ENCODE peak calls at places on chromosomes 1 and 21, in four cellular contexts. D is progenitor cell of endocrine pancreas, T is astrocyte of the spinal cord, Z is choroid plexus epithelial cell. Q is an unnamed sample.

GRCh38 chr1:6889875-6890480 is 104.7 kb downstream of the CAMTA1 start:
- DNase-seq in T (peak), Z (peak), D (peak), Q (peak)

GRCh38 chr1:35488346-35488745 is 68.9 kb downstream of the KIAA0319L start:
- DNase-seq in T (no peak), Z (peak), D (no peak), Q (no peak)

GRCh38 chr1:74773540-74773939 is 40.6 kb downstream of the TYW3 start:
- DNase-seq in Z (no peak), T (no peak), D (no peak), Q (no peak)

GRCh38 chr1:8541961-8542521 is 224.1 kb downstream of the SLC45A1 start:
- DNase-seq in T (peak), D (no peak), Z (peak), Q (no peak)

GRCh38 chr21:46621457-46622182 is 13.9 kb upstream of the PRMT2 start:
- DNase-seq in Z (peak), T (peak), D (no peak), Q (no peak)

GRCh38 chr1:157691285-157691920 is 9.2 kb downstream of the FCRL3 start:
- DNase-seq in Z (peak), T (peak), D (no peak), Q (no peak)

GRCh38 chr1:153190373-153190772 is 12.9 kb upstream of the LELP1 start:
- DNase-seq in D (no peak), Z (no peak), T (no peak), Q (no peak)

GRCh38 chr1:167782946-167783345 is 61.2 kb downstream of the MPZL1 start:
- DNase-seq in D (no peak), T (no peak), Z (no peak), Q (no peak)

GRCh38 chr21:34072145-34073031 is 990 bp upstream of the MRPS6 start:
- DNase-seq in D (no peak), Z (no peak), T (no peak), Q (no peak)

GRCh38 chr1:19342894-19343616 is 30.9 kb downstream of the SLC66A1 start:
- DNase-seq in Z (no peak), T (no peak), D (no peak), Q (no peak)

GRCh38 chr1:42943166-42943565 is 15.5 kb downstream of the SLC2A1 start:
- DNase-seq in D (no peak), T (peak), Z (peak), Q (no peak)

GRCh38 chr1:167126811-167127210 is 32.9 kb downstream of the STYXL2 start:
- DNase-seq in Z (no peak), D (no peak), T (no peak), Q (no peak)

GRCh38 chr1:184974086-184974836 is at the start of gene NIBAN1:
- DNase-seq in Z (peak), D (peak), T (peak), Q (peak)

GRCh38 chr21:45856422-45856821 is 125.1 kb upstream of the COL6A1 start:
- DNase-seq in T (no peak), D (no peak), Z (no peak), Q (no peak)

GRCh38 chr21:21200939-21201610 is 202.9 kb downstream of the NCAM2 start:
- DNase-seq in T (no peak), Z (peak), D (no peak), Q (no peak)

GRCh38 chr1:205978676-205979075 is 24.5 kb downstream of the RAB7B start:
- DNase-seq in T (no peak), Z (no peak), D (no peak), Q (no peak)

GRCh38 chr1:232260861-232261260 is 369.1 kb downstream of the SIPA1L2 start:
- DNase-seq in Z (no peak), D (no peak), T (no peak), Q (no peak)

GRCh38 chr1:59156031-59156430 is 140.9 kb upstream of the FGGY start:
- DNase-seq in T (no peak), D (no peak), Z (no peak), Q (no peak)

GRCh38 chr21:27047331-27048314 is 80.7 kb upstream of the ADAMTS5 start:
- DNase-seq in D (no peak), Z (peak), T (peak), Q (no peak)

GRCh38 chr21:37863842-37864241 is 52.4 kb downstream of the KCNJ6 start:
- DNase-seq in T (peak), Z (peak), D (no peak), Q (no peak)

GRCh38 chr21:14306143-14306907 is 76.6 kb downstream of the HSPA13 start:
- DNase-seq in Z (peak), D (no peak), T (no peak), Q (no peak)

GRCh38 chr1:226424228-226425003 is 16.5 kb upstream of the PARP1 start:
- DNase-seq in D (no peak), Z (peak), T (peak), Q (no peak)

GRCh38 chr21:35088235-35088865 is 39.2 kb upstream of the RUNX1 start:
- DNase-seq in Z (peak), D (no peak), T (no peak), Q (no peak)

GRCh38 chr21:46443910-46444309 is 14.8 kb upstream of the DIP2A start:
- DNase-seq in Z (no peak), D (no peak), T (no peak), Q (no peak)

GRCh38 chr1:119731741-119732430 is 20.2 kb downstream of the PHGDH start:
- DNase-seq in Z (no peak), D (no peak), T (no peak), Q (no peak)

GRCh38 chr1:20342294-20343148 is 51.8 kb downstream of the VWA5B1 start:
- DNase-seq in Z (no peak), T (no peak), D (no peak), Q (peak)

DNA sequence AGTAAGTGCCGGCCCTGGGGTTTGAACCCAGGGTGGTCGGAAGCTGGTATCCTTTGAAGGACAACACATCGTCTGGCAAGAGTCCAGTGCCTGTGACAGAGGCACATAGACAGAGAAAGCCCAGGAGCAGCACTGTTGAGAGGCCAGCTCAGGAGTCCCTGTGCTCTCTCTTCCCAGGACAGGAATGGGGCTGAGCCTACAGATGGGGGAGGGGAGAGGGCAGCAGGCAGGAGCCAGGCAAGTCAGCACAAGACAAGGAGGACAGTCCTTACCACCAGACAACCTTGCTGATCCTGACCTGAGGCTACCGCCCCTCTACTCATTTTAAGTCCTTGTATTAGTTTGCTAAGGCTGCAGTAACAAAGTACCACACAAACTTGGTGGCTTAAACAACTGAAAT is 27.7 kb upstream of the SYT6 start:
- DNase-seq in Z (no peak), T (no peak), D (no peak), Q (no peak)
- TF ChIP-seq CTCF in Z (no peak), T (no peak), D (no peak), Q (no peak)

GRCh38 chr1:110471131-110471530 is 20.2 kb downstream of the PROK1 start:
- DNase-seq in T (no peak), Z (no peak), D (no peak), Q (no peak)
- TF ChIP-seq CTCF in T (no peak), Z (peak), D (peak), Q (no peak)

DNA sequence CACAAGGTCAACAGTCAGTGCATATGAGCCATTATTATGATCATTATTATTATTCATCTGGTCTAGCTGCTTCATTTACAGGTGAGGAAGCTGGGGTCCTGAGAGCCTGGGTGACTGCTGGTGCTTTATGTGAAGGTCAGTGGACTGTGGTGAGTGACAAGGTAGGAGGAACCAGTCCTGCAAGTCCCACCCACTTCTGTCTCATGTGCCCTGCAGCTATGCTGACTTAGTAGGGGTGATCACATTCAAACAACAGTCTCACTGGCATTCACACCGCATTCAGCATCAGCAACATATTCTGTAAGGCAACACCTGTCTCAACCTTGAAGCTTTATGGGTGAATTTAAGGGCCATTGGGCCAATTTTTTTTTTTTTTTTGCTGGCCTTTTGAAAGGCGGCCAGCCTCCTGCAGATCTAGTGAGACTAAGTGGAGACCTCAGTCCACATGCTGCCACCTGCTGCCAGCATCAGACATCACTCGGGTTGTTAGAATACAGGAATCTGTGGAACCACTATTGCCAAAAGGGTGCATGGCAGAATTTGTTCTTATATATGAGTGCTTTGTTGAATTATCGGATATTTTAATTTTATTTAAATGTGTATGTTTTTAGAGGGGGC is 59.9 kb upstream of the CACNA1E start:
- DNase-seq in D (peak), T (peak), Z (peak), Q (peak)
- TF ChIP-seq CTCF in D (peak), T (peak), Z (peak), Q (no peak)

GRCh38 chr1:12278998-12279397 is 49.2 kb downstream of the VPS13D start:
- DNase-seq in T (no peak), Z (no peak), D (no peak), Q (no peak)

GRCh38 chr1:12275370-12275769 is 45.5 kb downstream of the VPS13D start:
- DNase-seq in T (peak), Z (peak), D (peak), Q (peak)

GRCh38 chr1:12272770-12273169 is 42.9 kb downstream of the VPS13D start:
- DNase-seq in D (no peak), Z (no peak), T (no peak), Q (no peak)

GRCh38 chr1:12279728-12280469 is 50.1 kb downstream of the VPS13D start:
- DNase-seq in D (no peak), T (no peak), Z (no peak), Q (no peak)

GRCh38 chr1:12276225-12276624 is 46.4 kb downstream of the VPS13D start:
- DNase-seq in Z (peak), D (no peak), T (peak), Q (peak)
- TF ChIP-seq CTCF in Z (peak), D (peak), T (peak), Q (peak)

GRCh38 chr1:115478933-115479551 is 141.0 kb upstream of the NGF start:
- DNase-seq in D (no peak), Z (no peak), T (no peak), Q (no peak)

GRCh38 chr1:115475901-115476300 is 137.9 kb upstream of the NGF start:
- DNase-seq in T (no peak), D (no peak), Z (no peak), Q (peak)

GRCh38 chr1:115475252-115475651 is 137.2 kb upstream of the NGF start:
- DNase-seq in Z (no peak), T (no peak), D (no peak), Q (no peak)

GRCh38 chr1:115477071-115477470 is 139.0 kb upstream of the NGF start:
- DNase-seq in Z (no peak), T (no peak), D (no peak), Q (no peak)

GRCh38 chr1:115476616-115477015 is 138.6 kb upstream of the NGF start:
- DNase-seq in Z (peak), T (no peak), D (no peak), Q (no peak)
- TF ChIP-seq CTCF in Z (peak), T (peak), D (no peak), Q (no peak)

DNA sequence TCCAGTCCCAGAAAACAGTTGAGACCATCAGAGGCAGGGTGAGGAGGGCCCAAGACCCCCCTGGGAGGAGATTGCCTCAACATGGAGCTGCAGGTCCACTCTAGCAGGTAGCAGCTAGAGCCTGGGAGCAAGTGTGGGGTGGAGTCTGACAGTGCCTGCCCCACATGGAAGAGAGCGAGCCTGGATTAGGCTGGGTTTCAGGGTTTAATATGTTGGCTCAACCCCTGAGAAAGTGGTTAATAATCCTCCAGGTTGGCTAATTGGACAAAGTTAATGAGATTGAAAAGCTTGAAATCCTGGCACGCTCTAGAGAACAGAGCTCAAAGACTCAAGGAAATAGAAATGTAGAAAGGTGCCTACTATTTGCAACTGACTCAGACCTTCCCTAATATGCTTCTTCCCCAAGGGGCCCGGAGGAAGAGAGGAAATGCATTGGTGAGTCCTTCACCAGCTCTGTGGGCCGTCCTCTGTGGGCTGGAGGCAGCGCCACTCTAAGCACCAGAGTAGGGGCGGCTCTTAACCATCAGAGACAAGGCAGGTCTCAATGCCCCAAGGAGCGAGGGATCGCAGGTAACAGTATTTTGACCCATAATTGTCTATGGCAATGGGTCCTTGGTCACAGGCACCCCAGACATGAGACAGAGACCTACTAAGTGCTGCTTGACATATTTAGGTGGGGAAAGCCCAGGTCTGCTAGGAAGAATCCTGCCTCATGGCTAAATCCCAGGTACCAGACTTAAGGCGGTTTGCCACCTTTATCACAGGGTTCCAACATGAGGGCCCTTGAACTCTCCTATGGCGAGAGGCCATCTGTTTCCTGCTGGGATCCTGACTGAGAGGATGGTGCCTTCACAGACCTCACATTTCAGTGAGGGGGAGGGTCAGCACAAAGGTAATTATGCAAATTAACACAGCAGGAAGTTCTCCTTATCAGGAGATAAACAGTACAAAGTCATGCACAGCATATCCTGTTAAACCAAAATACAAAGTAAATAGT is 33.8 kb downstream of the RSPH1 start:
- DNase-seq in Z (no peak), D (no peak), T (no peak), Q (no peak)
- TF ChIP-seq CTCF in Z (no peak), D (no peak), T (no peak), Q (no peak)

DNA sequence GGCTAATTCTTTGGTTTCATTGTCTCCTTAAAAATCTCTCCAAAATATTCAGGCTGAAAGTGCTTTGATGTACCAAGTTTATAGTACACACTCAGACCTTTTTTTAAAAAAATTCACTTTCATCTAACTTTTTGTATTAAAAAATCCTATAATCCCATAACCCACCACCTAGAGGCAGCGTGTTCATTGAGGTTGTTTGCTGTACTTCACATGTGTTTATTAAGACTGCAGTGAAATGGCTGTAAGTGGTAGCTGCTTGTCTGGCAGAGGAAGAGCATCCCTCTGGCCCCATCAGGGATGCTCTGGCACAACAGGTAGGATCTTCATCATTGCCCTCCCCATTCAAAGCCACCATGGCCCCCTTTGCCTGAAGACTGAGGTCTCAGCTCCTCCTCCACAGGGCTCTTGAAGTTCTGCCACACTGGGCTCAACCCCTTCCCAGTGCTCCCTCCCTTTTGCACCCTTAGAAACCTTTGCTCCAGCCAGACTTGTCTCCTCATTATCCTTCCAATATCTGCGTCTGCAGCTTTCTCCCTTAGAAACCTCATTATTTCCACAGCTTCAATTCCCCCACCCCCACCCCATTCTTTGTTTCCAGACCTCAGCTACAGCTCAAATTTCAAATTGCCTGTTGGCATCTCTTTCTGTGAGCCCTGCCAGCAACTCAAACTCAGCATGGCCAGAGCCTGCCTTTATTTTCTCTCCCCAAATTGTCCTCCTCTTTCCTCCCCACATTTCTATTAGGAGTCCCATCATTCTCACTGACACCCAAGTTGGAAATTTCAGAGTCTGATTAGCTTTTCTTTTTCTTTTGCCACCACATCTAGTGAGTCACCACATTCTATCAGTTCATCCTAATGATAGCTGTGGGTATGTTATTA is 369.6 kb upstream of the USP24 start:
- DNase-seq in D (no peak), T (peak), Z (peak), Q (no peak)
- TF ChIP-seq CTCF in D (no peak), T (peak), Z (peak), Q (no peak)

GRCh38 chr1:81023187-81023724 is 777.5 kb upstream of the ADGRL2 start:
- DNase-seq in Z (no peak), D (no peak), T (no peak), Q (no peak)

GRCh38 chr1:81020506-81020905 is 780.2 kb upstream of the ADGRL2 start:
- DNase-seq in T (no peak), D (no peak), Z (no peak), Q (no peak)

DNA sequence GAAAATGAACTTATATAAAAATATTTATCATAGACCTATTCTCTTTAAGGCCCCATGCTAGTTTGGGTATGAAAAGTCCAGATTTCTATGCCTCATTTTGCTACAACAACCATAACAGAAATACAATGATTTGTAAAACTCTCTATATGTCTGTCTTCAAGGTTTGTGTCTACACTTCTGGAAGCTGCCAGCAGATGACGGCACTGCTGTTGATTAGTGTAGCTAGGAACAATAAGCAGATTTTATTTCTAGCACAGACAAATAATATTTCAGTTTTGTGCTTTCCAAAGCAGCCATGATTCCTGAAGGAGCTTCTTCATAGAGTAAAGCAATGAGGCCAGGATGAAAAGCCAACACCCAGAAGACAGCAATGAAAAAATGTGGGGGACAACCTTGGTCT is 779.6 kb upstream of the ADGRL2 start:
- DNase-seq in D (no peak), T (no peak), Z (peak), Q (no peak)
- TF ChIP-seq CTCF in D (no peak), T (peak), Z (peak), Q (no peak)

DNA sequence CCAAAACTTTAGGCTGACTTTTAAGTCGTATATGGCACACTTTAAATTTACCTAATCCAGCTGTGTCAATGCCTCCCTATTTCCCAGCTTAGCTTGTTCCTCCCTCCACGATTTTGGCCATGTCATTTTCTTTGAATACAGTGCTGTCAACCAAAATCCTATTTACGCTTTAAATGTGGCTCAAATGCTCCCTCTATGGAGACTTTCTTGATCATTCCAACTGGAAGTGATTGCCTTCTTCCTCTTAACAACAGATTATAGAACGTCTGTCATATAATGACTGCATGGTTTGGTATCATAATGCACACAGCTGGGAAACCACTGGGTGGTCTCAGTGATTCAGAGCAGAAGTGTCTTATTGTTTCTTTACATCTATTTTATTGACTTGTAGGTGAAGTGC is 18.9 kb upstream of the BATF3 start:
- DNase-seq in T (peak), Z (peak), D (no peak), Q (no peak)
- TF ChIP-seq CTCF in T (peak), Z (peak), D (no peak), Q (no peak)

DNA sequence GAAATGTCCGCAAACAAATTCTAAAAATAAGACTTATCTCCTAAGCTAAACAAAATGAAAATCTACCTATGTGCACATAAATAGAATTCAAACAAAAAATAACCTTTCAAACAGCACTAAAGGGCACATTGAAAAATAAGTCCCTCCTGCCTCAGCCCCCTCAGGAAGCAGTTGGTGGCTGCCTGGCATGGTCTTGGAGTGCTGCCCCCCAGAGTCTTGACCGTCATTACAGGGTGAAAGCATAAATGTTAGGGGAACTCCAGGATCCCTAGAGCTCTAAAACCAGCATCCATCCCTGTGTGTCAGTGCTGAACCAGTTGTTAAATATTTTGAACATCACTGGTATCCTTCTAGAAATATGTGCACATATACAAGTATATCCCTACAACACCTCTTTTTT is 6.5 kb upstream of the NPL start:
- DNase-seq in T (no peak), Z (no peak), D (no peak), Q (peak)
- TF ChIP-seq CTCF in T (no peak), Z (peak), D (no peak), Q (peak)